ENCODE peak calls at places on chromosome 14, in nine cellular contexts. X, S, W, L, K, I, J, B and P are unnamed samples.

GRCh38 chr14:23316300-23316699 is 5.0 kb upstream of the PABPN1 start:
- DNase-seq in X (no peak), S (no peak), W (no peak), L (no peak), K (no peak), I (no peak), J (no peak), B (no peak), P (no peak)

GRCh38 chr14:92217956-92218355 is 96.2 kb downstream of the CPSF2 start:
- DNase-seq in X (no peak), S (no peak), W (no peak), L (no peak), K (no peak), I (no peak), J (no peak), B (no peak), P (no peak)

GRCh38 chr14:105452963-105453362 is 21.7 kb upstream of the CRIP2 start:
- DNase-seq in X (no peak), S (no peak), W (no peak), L (no peak), K (no peak), I (no peak), J (no peak), B (no peak), P (no peak)

GRCh38 chr14:23174266-23174665 is 9.2 kb downstream of the SLC7A8 start:
- DNase-seq in X (no peak), S (no peak), W (no peak), L (no peak), K (no peak), I (no peak), J (no peak), B (no peak), P (no peak)

GRCh38 chr14:31819281-31819680 is 257.8 kb upstream of the ARHGAP5 start:
- DNase-seq in X (no peak), S (no peak), W (no peak), L (no peak), K (no peak), I (no peak), J (peak), B (no peak), P (no peak)

GRCh38 chr14:105445901-105446845 is 26.5 kb downstream of the MTA1 start:
- DNase-seq in X (no peak), S (no peak), W (no peak), L (no peak), K (peak), I (no peak), J (no peak), B (no peak), P (no peak)

GRCh38 chr14:98138666-98139065 is 1133.3 kb downstream of the BCL11B start:
- DNase-seq in X (no peak), S (no peak), W (peak), L (peak), K (no peak), I (no peak), J (no peak), B (no peak), P (no peak)

GRCh38 chr14:51776102-51776894 is 84.1 kb upstream of the GNG2 start:
- DNase-seq in X (peak), S (no peak), W (peak), L (no peak), K (no peak), I (peak), J (peak), B (peak), P (no peak)

GRCh38 chr14:69154779-69155178 is 1.9 kb upstream of the DCAF5 start:
- DNase-seq in X (no peak), S (no peak), W (no peak), L (no peak), K (no peak), I (no peak), J (no peak), B (no peak), P (no peak)

GRCh38 chr14:20679907-20680306 is 4.5 kb upstream of the RNASE4 start:
- DNase-seq in X (no peak), S (no peak), W (no peak), L (no peak), K (no peak), I (no peak), J (no peak), B (no peak), P (no peak)

GRCh38 chr14:103510311-103511021 is 12.2 kb downstream of the CKB start:
- DNase-seq in X (no peak), S (peak), W (no peak), L (no peak), K (no peak), I (no peak), J (no peak), B (peak), P (no peak)

GRCh38 chr14:89164168-89165074 is 252.6 kb downstream of the FOXN3 start:
- DNase-seq in X (no peak), S (no peak), W (no peak), L (no peak), K (no peak), I (no peak), J (no peak), B (no peak), P (no peak)

GRCh38 chr14:101709962-101710891 is 51.3 kb upstream of the PPP2R5C start:
- DNase-seq in X (no peak), S (no peak), W (no peak), L (no peak), K (peak), I (no peak), J (no peak), B (peak), P (no peak)

GRCh38 chr14:88252536-88252935 is 70.5 kb downstream of the KCNK10 start:
- DNase-seq in X (no peak), S (no peak), W (no peak), L (no peak), K (no peak), I (no peak), J (no peak), B (no peak), P (no peak)

GRCh38 chr14:94056579-94057308 is 24.3 kb downstream of the DDX24 start:
- DNase-seq in X (no peak), S (no peak), W (no peak), L (peak), K (no peak), I (no peak), J (no peak), B (no peak), P (no peak)

GRCh38 chr14:51824191-51824590 is 36.2 kb upstream of the GNG2 start:
- DNase-seq in X (no peak), S (no peak), W (no peak), L (no peak), K (no peak), I (no peak), J (no peak), B (no peak), P (no peak)